ENCODE peak calls at places on chromosome 14, in eight cellular contexts. K, S, C, G, X, B, M and D are unnamed samples.

GRCh38 chr14:104149278-104149595 is 10.8 kb downstream of the KIF26A start:
- DNase-seq in S (no peak), K (no peak), X (peak), C (no peak), M (no peak), B (no peak), G (no peak), D (no peak)

GRCh38 chr14:66643344-66643743 is 135.4 kb downstream of the GPHN start:
- DNase-seq in M (peak), X (no peak), S (no peak), B (no peak), C (no peak), G (no peak), K (no peak), D (no peak)

GRCh38 chr14:64278458-64278857 is 15.7 kb downstream of the ESR2 start:
- DNase-seq in C (no peak), S (no peak), G (no peak), B (no peak), M (no peak), X (no peak), K (no peak), D (no peak)

GRCh38 chr14:31950331-31950730 is 126.8 kb upstream of the ARHGAP5 start:
- DNase-seq in K (no peak), S (no peak), X (no peak), G (no peak), M (no peak), C (no peak), B (no peak), D (no peak)

GRCh38 chr14:75254901-75255300 is 23.7 kb upstream of the FOS start:
- DNase-seq in K (peak), S (no peak), M (peak), B (no peak), G (no peak), X (peak), C (no peak), D (no peak)

GRCh38 chr14:104424406-104425072 is 155.0 kb upstream of the C14orf180 start:
- DNase-seq in X (no peak), M (no peak), K (no peak), B (no peak), G (no peak), C (no peak), S (no peak), D (no peak)

GRCh38 chr14:53190938-53191337 is 37.8 kb upstream of the DDHD1 start:
- DNase-seq in B (no peak), S (no peak), C (no peak), M (peak), G (peak), X (no peak), K (no peak), D (no peak)

GRCh38 chr14:38866461-38866860 is 236.6 kb downstream of the SEC23A start:
- DNase-seq in X (no peak), G (no peak), C (no peak), S (no peak), M (no peak), B (no peak), K (no peak), D (no peak)

GRCh38 chr14:62018606-62019005 is 256.4 kb downstream of the SNAPC1 start:
- DNase-seq in G (no peak), M (no peak), K (no peak), X (no peak), C (no peak), S (no peak), B (no peak), D (no peak)

GRCh38 chr14:99055816-99056215 is 216.2 kb downstream of the BCL11B start:
- DNase-seq in C (no peak), G (no peak), M (no peak), S (peak), K (peak), X (no peak), B (peak), D (no peak)

GRCh38 chr14:66850258-66850897 is 338.9 kb upstream of the GARIN2 start:
- DNase-seq in C (no peak), G (no peak), X (no peak), M (no peak), K (no peak), B (no peak), S (no peak), D (no peak)

GRCh38 chr14:104431929-104432541 is 147.5 kb upstream of the C14orf180 start:
- DNase-seq in X (peak), B (no peak), G (no peak), K (no peak), S (no peak), M (no peak), C (no peak), D (no peak)

GRCh38 chr14:101039755-101040138 is 136.2 kb upstream of the RTL1 start:
- DNase-seq in G (no peak), K (no peak), M (no peak), B (no peak), C (no peak), S (no peak), X (no peak), D (no peak)

GRCh38 chr14:65686761-65687160 is 274.2 kb downstream of the FUT8 start:
- DNase-seq in S (no peak), C (no peak), X (no peak), B (no peak), K (no peak), M (peak), G (no peak), D (no peak)

GRCh38 chr14:51210594-51210993 is 29.5 kb upstream of the TMX1 start:
- DNase-seq in S (no peak), M (no peak), G (no peak), B (no peak), K (no peak), X (no peak), C (no peak), D (no peak)

GRCh38 chr14:51086044-51086443 is 8.9 kb downstream of the TRIM9 start:
- DNase-seq in C (no peak), B (no peak), K (peak), S (no peak), X (no peak), M (no peak), G (no peak), D (no peak)

GRCh38 chr14:64196026-64196425 is 98.1 kb downstream of the ESR2 start:
- DNase-seq in K (no peak), X (no peak), G (no peak), C (no peak), S (no peak), B (peak), M (no peak), D (no peak)

GRCh38 chr14:60845523-60845922 is 111.0 kb downstream of the MNAT1 start:
- DNase-seq in K (no peak), C (no peak), S (no peak), B (no peak), G (no peak), X (no peak), M (no peak), D (no peak)

GRCh38 chr14:100092832-100093231 is 27.6 kb downstream of the EVL start:
- DNase-seq in S (no peak), C (no peak), X (no peak), G (no peak), M (peak), K (no peak), B (no peak), D (no peak)

GRCh38 chr14:29403091-29403490 is 524.6 kb downstream of the PRKD1 start:
- DNase-seq in B (no peak), C (no peak), K (no peak), M (no peak), S (no peak), X (no peak), G (no peak), D (no peak)

GRCh38 chr14:33786091-33786825 is 164.6 kb downstream of the EGLN3 start:
- DNase-seq in C (no peak), S (no peak), K (no peak), B (no peak), X (no peak), G (no peak), M (no peak), D (no peak)
- H3K4me3 ChIP-seq in C (no peak), S (no peak), K (no peak), B (no peak), X (no peak), G (no peak), M (no peak), D (no peak)

DNA sequence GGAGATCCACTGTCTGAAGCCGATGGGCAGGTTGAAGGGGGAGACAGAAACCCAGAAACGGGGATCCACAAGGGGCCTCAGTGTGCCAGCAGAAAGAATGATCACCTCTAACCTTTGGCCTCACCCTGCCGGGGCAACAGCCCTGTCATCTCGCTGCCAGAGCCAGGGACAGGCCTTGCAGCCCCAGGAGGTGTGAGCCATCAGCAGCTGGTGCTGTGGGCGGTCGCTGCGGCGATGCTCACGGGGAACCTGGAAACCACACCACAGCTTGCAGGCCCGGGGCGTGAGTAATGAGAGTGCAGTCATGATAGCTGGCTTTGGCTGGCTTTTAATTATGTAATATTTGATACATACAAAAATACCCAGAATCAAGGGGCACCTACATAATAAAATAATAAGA is 4.7 kb upstream of the TTC7B start:
- DNase-seq in C (no peak), K (peak), B (peak), M (peak), X (no peak), G (no peak), S (peak), D (no peak)
- H3K4me3 ChIP-seq in C (no peak), K (no peak), B (no peak), M (no peak), X (no peak), G (no peak), S (no peak), D (no peak)

DNA sequence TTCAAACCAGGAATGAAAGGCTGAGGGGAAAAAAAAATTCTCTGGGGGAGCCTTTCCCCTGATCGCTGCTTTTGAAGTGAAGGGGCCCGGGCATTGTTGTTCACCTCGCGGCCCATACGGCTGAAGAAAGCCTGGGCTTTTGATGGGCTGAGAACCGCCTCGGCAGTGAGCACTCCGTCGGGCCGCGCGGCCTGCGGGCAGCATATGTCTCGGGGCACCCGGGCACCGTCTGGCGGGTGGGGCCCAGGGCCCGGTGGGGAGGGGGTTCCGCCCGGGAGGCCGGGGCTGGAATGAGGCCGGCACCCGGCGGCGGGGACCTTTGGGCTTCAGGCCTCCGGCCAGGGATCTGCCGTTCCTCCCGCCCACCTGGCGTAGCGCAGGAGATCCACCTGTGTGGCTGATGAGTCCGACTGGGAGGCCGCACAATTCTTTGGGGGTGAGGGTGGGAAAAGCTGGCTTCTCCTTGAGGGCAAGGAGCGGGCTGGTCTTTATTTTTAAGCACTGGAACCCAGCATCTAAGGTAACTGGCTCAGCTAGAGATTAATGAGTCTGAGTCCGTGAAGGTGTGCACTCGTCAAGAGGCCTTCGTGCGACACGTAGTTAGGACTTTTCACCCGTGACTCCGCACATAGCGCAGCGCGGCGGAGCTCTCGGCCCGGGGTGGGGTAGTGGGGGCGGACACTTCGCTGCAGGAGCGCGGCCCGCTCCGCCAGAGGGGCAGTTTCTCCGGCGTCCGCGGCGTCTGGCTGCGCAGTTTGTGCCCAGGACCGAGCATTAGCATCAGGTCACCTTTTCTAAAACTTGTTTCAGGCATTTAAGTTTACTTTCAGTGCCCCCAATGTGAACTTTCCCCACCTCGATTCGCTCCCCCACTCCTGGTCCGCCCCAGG is 10.6 kb downstream of the FOXA1 start:
- DNase-seq in C (peak), G (no peak), K (peak), X (peak), S (no peak), B (no peak), M (peak), D (no peak)
- H3K4me3 ChIP-seq in C (no peak), G (no peak), K (no peak), X (no peak), S (no peak), B (no peak), M (no peak), D (no peak)

DNA sequence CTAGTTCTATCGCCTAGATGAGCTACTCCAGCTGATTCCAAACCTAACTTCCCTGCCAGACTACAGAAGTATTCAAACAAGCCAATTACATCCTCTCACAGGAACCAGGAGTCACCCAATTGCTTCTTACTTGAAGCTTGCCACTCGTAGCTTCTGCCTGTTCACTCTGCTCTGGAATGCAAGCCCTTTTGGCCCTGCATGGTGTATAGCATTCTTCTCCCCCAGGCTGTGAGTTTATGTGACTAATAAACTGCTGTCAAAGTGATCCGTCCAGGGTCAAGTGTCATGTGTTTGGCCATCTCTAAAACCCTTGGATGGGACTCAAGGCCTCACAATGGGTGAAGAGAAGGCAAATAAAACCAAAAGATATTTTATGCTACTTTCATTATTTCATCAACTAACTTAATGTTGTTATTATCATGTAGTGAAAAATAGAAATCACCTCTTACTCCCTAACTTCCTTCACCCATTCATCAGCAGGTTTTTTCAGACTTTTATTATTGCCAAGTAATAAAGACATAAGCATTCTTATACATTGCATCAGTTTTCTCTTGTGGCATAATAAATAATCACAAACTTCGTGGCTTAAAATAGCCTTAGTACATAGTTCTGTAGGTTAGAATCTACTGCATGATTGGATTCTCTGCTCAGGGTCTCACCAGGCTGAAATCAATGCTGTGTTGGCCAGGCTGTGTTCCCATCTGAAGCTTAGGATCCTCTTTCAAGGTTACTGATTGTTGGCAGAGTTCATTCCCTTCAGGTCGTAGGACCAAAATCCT is 1981.7 kb upstream of the FLRT2 start:
- DNase-seq in X (no peak), B (no peak), G (peak), S (no peak), C (no peak), K (no peak), M (peak), D (no peak)
- H3K4me3 ChIP-seq in X (no peak), B (no peak), G (no peak), S (no peak), C (no peak), K (no peak), M (no peak), D (no peak)

DNA sequence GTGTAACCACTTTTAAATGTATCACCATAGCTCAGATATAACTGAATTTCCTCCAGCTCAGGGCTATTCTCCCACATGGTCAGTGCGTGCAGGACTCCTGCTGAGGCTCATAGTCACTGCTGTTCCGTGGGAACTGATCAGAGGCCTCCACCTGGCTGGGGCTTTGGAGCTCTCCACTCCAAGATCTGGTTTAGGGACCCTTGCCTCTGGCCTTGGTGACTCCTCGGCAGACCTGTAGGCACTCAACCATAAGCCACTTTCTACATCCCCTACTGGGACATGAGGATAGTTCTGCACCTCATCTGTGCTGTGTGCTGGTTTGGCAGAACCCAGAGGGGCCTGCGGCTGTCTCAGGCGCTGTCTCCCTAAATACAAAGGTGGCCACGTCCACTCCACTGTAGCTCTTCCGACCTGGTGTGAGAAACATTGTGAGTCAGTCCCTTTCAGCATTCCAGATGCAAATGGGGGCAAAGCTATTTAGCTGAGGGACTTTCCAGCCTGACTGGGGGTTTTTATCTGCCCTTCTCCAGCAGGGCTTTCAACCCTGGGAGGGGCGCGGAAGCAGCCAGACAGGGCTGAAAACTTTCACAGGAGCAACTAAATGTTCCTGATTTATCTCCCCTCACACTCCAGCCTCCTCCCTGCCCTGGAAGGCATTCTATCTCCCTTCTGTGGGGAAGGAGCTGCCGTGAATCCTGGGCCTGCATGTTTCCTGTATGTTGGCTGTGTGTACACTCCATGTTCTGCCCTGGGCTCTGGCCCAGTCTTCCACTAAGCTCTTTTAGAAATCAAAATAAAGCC is 218.3 kb upstream of the DAAM1 start:
- DNase-seq in S (no peak), X (no peak), G (peak), C (peak), K (no peak), B (no peak), M (no peak), D (no peak)
- H3K4me3 ChIP-seq in S (no peak), X (no peak), G (no peak), C (no peak), K (no peak), B (no peak), M (no peak), D (no peak)

DNA sequence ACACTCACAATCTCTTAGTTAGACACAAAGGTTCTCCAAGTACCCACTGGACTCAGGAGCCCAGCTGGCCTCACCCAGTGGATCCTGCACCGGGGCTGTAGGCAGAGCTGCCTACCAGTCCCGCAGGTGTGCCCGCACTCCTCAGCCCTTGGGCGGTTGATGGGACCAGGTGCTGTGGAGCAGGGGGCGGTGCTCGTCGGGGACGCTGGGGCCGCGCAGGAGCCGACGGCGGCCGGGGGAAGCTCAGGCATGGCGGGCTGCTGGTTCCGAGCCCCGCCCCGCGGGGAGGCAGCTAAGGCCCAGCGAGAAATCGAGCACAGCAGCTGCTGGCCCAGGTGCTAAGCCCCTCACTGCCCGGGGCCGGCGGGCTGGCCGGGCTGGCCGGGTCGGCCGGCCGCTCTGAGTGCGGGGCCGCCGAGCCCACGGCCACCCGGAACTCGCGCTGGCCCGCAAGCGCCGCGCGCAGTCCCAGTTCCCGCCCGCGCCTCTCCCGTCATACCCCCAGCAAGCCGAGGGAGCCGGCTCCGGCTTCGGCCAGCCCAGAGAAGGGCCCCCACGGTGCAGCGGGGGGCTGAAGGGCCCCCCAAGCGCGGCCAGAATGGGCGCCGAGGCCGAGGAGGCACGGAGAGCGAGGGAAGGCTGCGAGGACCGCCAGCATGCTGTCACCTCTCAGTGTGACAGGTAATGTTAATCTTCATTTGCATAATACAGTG is 506.8 kb downstream of the LRFN5 start:
- DNase-seq in S (no peak), G (no peak), K (no peak), C (no peak), X (no peak), M (no peak), B (no peak), D (no peak)
- H3K4me3 ChIP-seq in S (no peak), G (no peak), K (no peak), C (no peak), X (no peak), M (no peak), B (no peak), D (no peak)

GRCh38 chr14:73759183-73759713 is 45.1 kb upstream of the PNMA1 start:
- DNase-seq in B (peak), M (peak), S (peak), K (peak), C (peak), X (peak), G (peak), D (no peak)

GRCh38 chr14:73758392-73759182 is 44.4 kb upstream of the PNMA1 start:
- DNase-seq in K (peak), C (peak), S (peak), X (peak), G (peak), B (peak), M (peak), D (no peak)

GRCh38 chr14:73757876-73758391 is 43.8 kb upstream of the PNMA1 start:
- DNase-seq in K (no peak), C (no peak), M (no peak), S (no peak), B (no peak), X (peak), G (no peak), D (no peak)

GRCh38 chr14:73755434-73756014 is 41.3 kb upstream of the PNMA1 start:
- DNase-seq in B (no peak), K (peak), S (no peak), X (peak), M (peak), G (peak), C (no peak), D (no peak)

DNA sequence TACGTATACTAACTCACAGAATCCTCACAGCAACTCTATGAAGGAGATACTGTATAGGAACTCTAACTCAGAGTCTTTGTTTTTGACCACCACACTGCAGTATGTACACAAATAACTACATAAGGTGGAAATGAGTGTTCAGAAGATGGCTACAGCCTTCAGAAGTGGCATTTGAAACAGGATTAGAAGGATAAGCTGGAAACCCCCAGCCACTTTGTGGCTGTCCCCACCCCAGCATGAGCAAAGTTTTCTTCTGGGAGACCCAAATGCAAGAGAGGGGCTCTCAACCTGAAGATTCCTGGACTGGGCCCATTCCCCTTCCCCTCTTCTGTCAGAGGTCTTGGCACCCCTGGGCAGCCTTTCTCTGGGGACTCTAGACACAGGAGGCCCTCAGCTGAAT is 43.2 kb upstream of the PNMA1 start:
- DNase-seq in K (no peak), M (no peak), G (no peak), B (no peak), X (no peak), C (no peak), S (no peak), D (no peak)
- H3K4me3 ChIP-seq in K (no peak), M (peak), G (peak), B (no peak), X (no peak), C (no peak), S (peak), D (peak)